ENCODE peak calls at places on chromosomes 16 and 17, in seven cellular contexts. Z is mammary epithelial cell, B is astrocyte of the spinal cord, Q is osteoblast, O is cardiac fibroblast, Y is HFF-Myc, D is A549. V is an unnamed sample.

GRCh38 chr16:3642397-3643094 is 11.9 kb upstream of the DNASE1 start:
- DNase-seq in Z (peak), B (peak), O (peak), Y (no peak), Q (peak), D (no peak), V (peak)

GRCh38 chr16:89407925-89408300 is 82.4 kb downstream of the ANKRD11 start:
- DNase-seq in Q (no peak), O (peak), Y (no peak), Z (no peak), B (no peak), D (no peak), V (no peak)

GRCh38 chr16:10831899-10832886 is 13.6 kb upstream of the TVP23A start:
- DNase-seq in Y (no peak), Z (no peak), D (no peak), O (no peak), B (no peak), Q (no peak), V (no peak)

GRCh38 chr17:57045868-57046671 is 39.0 kb upstream of the AKAP1 start:
- DNase-seq in B (no peak), D (no peak), Q (peak), Y (no peak), Z (peak), O (no peak), V (peak)

GRCh38 chr16:29678691-29679267 is at the start of gene QPRT:
- DNase-seq in B (peak), Z (no peak), O (peak), D (no peak), Y (peak), Q (peak), V (peak)

GRCh38 chr17:81399481-81400153 is 4.4 kb downstream of the BAHCC1 start:
- DNase-seq in Z (no peak), O (no peak), Y (no peak), Q (peak), D (no peak), B (no peak), V (no peak)

GRCh38 chr17:82338858-82339633 is 5.5 kb upstream of the SECTM1 start:
- DNase-seq in O (peak), D (peak), Q (peak), B (peak), Z (peak), Y (peak), V (no peak)

GRCh38 chr17:79844869-79845600 is 5.8 kb upstream of the CBX4 start:
- DNase-seq in B (no peak), Q (peak), D (peak), Z (no peak), Y (no peak), O (peak), V (peak)

GRCh38 chr16:28182183-28182582 is 29.6 kb downstream of the XPO6 start:
- DNase-seq in B (no peak), O (no peak), D (no peak), Y (no peak), Q (no peak), Z (no peak), V (no peak)

GRCh38 chr17:82876602-82877391 is 37.0 kb upstream of the ZNF750 start:
- DNase-seq in Z (peak), Q (peak), Y (peak), D (no peak), O (peak), B (peak), V (peak)

GRCh38 chr17:43033947-43034622 is 9.1 kb downstream of the RND2 start:
- DNase-seq in Y (no peak), Z (no peak), O (no peak), Q (peak), B (no peak), D (no peak), V (no peak)

GRCh38 chr16:82016964-82017363 is 5.7 kb upstream of the SDR42E1 start:
- DNase-seq in B (peak), Y (no peak), D (no peak), Z (no peak), O (peak), Q (peak), V (no peak)

GRCh38 chr17:50186661-50187402 is 14.6 kb downstream of the COL1A1 start:
- DNase-seq in O (peak), Y (no peak), B (peak), Z (no peak), D (no peak), Q (peak), V (no peak)

GRCh38 chr17:64009571-64010402 is 10.6 kb downstream of the ICAM2 start:
- DNase-seq in B (no peak), Q (no peak), Z (peak), Y (no peak), O (no peak), D (no peak), V (no peak)

GRCh38 chr16:31001507-31002251 is 8.8 kb downstream of the STX1B start:
- DNase-seq in Q (peak), Z (no peak), O (no peak), Y (no peak), B (no peak), D (no peak), V (no peak)

GRCh38 chr17:70365098-70365583 is 195.8 kb downstream of the KCNJ2 start:
- DNase-seq in B (peak), Q (peak), Y (no peak), Z (peak), O (peak), D (no peak), V (no peak)

GRCh38 chr17:62963296-62963695 is 2.7 kb upstream of the TANC2 start:
- DNase-seq in Y (peak), Q (peak), Z (peak), O (no peak), D (peak), B (peak), V (no peak)

DNA sequence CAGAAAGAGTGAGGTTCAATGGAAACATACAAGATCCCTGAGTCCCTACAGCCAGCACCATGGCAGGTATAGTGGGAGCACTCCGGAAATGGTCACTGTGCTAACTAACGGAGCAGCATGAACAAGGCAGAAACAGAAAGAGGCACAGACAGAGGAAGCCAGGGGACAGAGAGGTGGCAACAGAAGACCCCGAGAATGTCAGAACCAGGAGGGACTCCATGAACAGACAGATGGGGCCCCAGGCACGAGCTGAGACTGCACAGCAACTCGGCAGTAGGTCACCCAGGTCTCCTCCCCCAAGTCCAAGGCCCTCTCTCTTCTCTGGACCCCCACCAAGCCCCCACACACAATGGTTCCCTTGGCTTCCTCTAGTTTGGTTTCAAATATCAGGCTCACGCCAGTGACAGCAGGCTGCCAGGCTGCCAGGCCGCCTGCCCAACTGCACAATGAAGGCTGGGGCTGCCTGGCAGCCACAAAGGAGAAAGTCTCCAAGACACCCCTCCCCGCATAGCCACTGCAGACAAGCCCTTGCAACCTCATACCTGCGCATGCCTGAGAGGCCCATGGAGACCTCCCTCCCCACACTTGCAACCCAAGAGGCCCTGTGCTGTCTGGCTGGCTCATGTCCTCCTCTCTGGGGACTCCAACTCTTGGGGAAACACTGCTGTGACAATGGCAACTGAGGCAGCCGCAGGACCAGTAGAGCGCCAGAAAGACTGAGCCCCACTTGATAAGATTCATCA is 54.7 kb downstream of the PIMREG start:
- DNase-seq in Q (no peak), Z (no peak), B (no peak), O (no peak), Y (no peak), D (no peak), V (no peak)
- H3K4me3 ChIP-seq in Q (no peak), Z (no peak), B (no peak), O (no peak), Y (no peak), D (no peak), V (no peak)

DNA sequence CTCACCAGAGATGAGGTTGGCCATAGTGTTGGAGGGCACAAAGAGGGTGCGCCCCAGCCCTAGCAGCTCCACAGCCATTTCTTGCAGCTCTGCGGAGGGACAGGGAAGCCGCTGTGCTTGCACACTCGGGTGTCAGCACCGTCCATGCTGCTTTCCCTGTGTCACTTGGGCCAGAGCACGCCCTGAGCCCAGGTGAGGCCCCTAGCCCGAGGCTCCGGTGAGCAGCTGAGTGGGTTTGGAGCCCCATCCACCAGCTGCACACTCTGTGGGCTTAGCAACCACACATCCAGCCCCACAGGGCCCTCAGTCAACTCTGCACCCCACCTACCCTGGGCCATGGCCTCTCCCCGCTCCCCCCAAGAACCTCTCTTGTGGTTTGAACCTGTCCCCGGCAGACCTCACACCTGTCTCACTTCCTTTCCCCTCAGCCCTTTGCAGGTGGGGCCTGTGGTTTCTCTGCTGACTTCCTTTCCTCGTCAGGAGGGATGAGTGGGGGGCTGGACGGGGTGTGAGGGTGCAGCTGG is 20.7 kb downstream of the TMEM235 start:
- DNase-seq in Z (no peak), Y (no peak), B (no peak), D (no peak), O (no peak), Q (peak), V (no peak)
- H3K4me3 ChIP-seq in Z (no peak), Y (no peak), B (no peak), D (no peak), O (no peak), Q (no peak), V (no peak)

GRCh38 chr16:1183235-1183907 is 30.5 kb downstream of the CACNA1H start:
- DNase-seq in D (peak), Z (no peak), Y (no peak), B (peak), O (peak), Q (peak), V (peak)
- H3K4me3 ChIP-seq in D (peak), Z (no peak), Y (no peak), B (no peak), O (no peak), Q (no peak), V (peak)

DNA sequence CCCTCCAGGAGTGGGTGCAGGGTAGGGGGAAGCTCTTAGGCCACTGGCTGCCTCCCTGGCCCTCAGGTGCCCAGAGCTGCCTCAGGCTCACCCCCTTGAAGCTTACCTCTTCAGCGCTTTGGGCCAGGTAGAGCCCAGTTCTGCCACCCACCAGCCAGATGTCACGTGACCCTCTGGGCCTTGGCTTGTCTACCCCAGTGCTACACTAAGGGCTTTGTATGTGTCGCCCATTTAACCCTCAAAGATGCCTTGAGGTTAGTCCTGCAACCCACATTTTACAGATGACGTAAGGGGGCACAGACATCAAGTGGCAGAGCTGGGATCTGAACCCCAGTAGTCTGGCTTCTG is 3.4 kb downstream of the HAS3 start:
- DNase-seq in Y (no peak), O (no peak), B (no peak), Q (no peak), D (no peak), Z (no peak), V (no peak)
- H3K4me3 ChIP-seq in Y (no peak), O (no peak), B (no peak), Q (no peak), D (no peak), Z (peak), V (no peak)

DNA sequence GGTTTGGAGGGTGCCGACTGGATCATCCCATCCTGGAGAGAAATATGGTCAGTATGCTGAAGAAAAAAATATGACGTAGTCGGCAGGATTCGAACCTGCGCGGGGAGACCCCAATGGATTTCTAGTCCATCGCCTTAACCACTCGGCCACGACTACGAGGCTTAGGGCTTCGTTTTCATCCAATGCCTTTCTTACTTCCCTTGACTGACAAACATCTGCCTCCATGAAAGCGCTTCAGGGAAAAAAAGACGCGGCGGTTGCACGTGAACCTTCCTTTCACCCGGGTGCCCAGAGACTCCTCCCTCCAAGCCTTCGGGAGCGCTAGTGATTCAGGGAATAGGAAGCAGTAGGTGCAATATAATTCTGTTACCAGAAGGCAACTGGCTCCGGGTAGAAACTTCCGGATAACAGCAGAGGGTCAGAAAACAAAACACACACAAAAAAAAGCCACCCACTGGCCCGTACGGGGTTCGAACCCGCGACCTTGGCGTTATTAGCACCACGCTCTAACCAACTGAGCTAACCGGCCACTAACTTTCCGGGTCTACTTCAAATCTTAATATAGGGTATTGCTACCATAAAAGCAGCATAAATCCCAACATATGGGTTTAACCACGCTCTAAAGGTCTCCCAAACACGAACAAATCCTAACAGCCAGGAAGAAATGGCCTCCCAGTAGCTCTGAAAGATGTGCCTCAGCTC is 16.3 kb upstream of the AURKB start:
- DNase-seq in Z (peak), Y (no peak), D (peak), Q (peak), O (peak), B (peak), V (peak)
- H3K4me3 ChIP-seq in Z (peak), Y (peak), D (peak), Q (peak), O (peak), B (peak), V (peak)

GRCh38 chr16:67264866-67265265 is 14.5 kb upstream of the PLEKHG4 start:
- DNase-seq in Y (no peak), Z (no peak), D (no peak), Q (no peak), O (no peak), B (no peak), V (no peak)

GRCh38 chr16:67264277-67264676 is 15.1 kb upstream of the PLEKHG4 start:
- DNase-seq in Q (peak), D (no peak), Z (no peak), B (no peak), O (no peak), Y (no peak), V (no peak)

GRCh38 chr16:67265834-67266233 is 13.5 kb upstream of the PLEKHG4 start:
- DNase-seq in D (no peak), Q (peak), Z (no peak), Y (no peak), B (no peak), O (no peak), V (no peak)

GRCh38 chr16:67260426-67261063 is 11.8 kb downstream of the SLC9A5 start:
- DNase-seq in D (no peak), Y (peak), B (peak), Q (peak), Z (peak), O (peak), V (peak)

DNA sequence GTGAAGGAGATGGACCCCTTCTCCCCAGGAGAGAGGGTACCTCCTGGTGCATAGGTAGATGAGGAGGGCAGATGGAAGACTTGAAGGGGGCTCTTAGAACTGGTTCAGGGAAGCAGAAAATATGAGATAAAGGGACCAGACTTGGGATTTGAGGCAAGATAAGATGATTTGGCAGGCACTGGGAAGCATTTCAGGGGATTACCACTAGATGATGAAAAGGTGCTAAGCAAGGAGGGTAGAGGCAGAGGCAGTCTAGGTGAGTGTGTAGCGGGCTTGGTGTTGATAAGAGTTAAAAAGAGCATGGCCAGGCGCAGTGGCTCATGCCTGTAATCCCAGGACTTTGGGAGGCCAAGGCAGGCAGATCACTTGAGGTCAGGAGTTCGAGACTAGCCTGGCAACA is 14.4 kb downstream of the SLC9A5 start:
- DNase-seq in O (no peak), B (no peak), Q (peak), D (no peak), Z (no peak), Y (no peak), V (no peak)
- H3K4me3 ChIP-seq in O (no peak), B (no peak), Q (no peak), D (no peak), Z (no peak), Y (no peak), V (no peak)

DNA sequence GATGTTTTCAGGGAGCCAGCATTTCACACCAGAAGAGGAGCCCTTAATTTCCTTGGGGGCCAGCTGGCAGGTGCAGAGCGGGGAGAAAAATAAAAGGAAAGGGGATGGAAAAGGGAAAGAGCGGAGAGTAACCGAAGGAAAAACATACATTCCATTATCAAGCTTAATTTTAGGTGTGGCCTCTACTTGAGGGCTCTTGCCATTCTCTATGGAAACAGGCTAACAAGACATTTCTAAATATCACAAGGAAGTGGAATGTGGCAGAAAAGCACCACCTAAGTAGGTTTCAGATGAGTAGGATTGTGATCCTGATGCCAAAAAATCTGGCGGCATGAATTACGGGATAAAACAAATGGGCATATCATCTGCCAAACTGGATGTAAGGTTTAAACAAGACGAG is 970 bp upstream of the DYNC1LI2 start:
- DNase-seq in O (no peak), Y (no peak), Q (no peak), Z (no peak), B (no peak), D (no peak), V (no peak)
- H3K4me3 ChIP-seq in O (no peak), Y (no peak), Q (peak), Z (no peak), B (no peak), D (no peak), V (no peak)

V was measured in BE2C.